ENCODE peak calls at places on chromosomes 13 and 19, in four cellular contexts. One of them, this sample, is unnamed.

GRCh38 chr19:2477141-2477710 is 1.3 kb downstream of the GADD45B start:
- DNase-seq in activated CD4-positive, alpha-beta T cell treated with anti-CD3 and anti-CD28 coated beads, Interleukin-2, amount 50 U/mL, for 24 hours: no peak
- DNase-seq in hepatic stellate cell: no peak
- DNase-seq in M059J: peak
- DNase-seq in this sample: peak

GRCh38 chr19:52665047-52665446 is 26.9 kb upstream of the ZNF83 start:
- DNase-seq in activated CD4-positive, alpha-beta T cell treated with anti-CD3 and anti-CD28 coated beads, Interleukin-2, amount 50 U/mL, for 24 hours: no peak
- DNase-seq in hepatic stellate cell: no peak
- DNase-seq in M059J: no peak
- DNase-seq in this sample: no peak

GRCh38 chr19:39409886-39410619 is 2.4 kb upstream of the PLEKHG2 start:
- DNase-seq in activated CD4-positive, alpha-beta T cell treated with anti-CD3 and anti-CD28 coated beads, Interleukin-2, amount 50 U/mL, for 24 hours: no peak
- DNase-seq in hepatic stellate cell: peak
- DNase-seq in M059J: peak
- DNase-seq in this sample: peak

GRCh38 chr19:6417713-6418561 is 6.7 kb downstream of the KHSRP start:
- DNase-seq in activated CD4-positive, alpha-beta T cell treated with anti-CD3 and anti-CD28 coated beads, Interleukin-2, amount 50 U/mL, for 24 hours: no peak
- DNase-seq in hepatic stellate cell: peak
- DNase-seq in M059J: no peak
- DNase-seq in this sample: peak

GRCh38 chr19:19552811-19553210 is 14.7 kb downstream of the CILP2 start:
- DNase-seq in activated CD4-positive, alpha-beta T cell treated with anti-CD3 and anti-CD28 coated beads, Interleukin-2, amount 50 U/mL, for 24 hours: no peak
- DNase-seq in hepatic stellate cell: peak
- DNase-seq in M059J: peak
- DNase-seq in this sample: peak

GRCh38 chr13:25276748-25277147 is 10.5 kb downstream of the MTMR6 start:
- DNase-seq in activated CD4-positive, alpha-beta T cell treated with anti-CD3 and anti-CD28 coated beads, Interleukin-2, amount 50 U/mL, for 24 hours: peak
- DNase-seq in hepatic stellate cell: peak
- DNase-seq in M059J: peak
- DNase-seq in this sample: no peak

GRCh38 chr19:4831351-4832340 is at the start of gene TICAM1:
- DNase-seq in activated CD4-positive, alpha-beta T cell treated with anti-CD3 and anti-CD28 coated beads, Interleukin-2, amount 50 U/mL, for 24 hours: peak
- DNase-seq in hepatic stellate cell: peak
- DNase-seq in M059J: peak
- DNase-seq in this sample: peak

GRCh38 chr13:73880365-73880764 is 253.8 kb downstream of the KLF12 start:
- DNase-seq in activated CD4-positive, alpha-beta T cell treated with anti-CD3 and anti-CD28 coated beads, Interleukin-2, amount 50 U/mL, for 24 hours: no peak
- DNase-seq in hepatic stellate cell: no peak
- DNase-seq in M059J: peak
- DNase-seq in this sample: no peak

GRCh38 chr13:98349731-98350305 is 172.7 kb upstream of the RNF113B start:
- DNase-seq in activated CD4-positive, alpha-beta T cell treated with anti-CD3 and anti-CD28 coated beads, Interleukin-2, amount 50 U/mL, for 24 hours: no peak
- DNase-seq in hepatic stellate cell: no peak
- DNase-seq in M059J: no peak
- DNase-seq in this sample: no peak

This sample was measured in cardiac muscle cell.